ENCODE peak calls at places on chromosomes 2 and 18, in seven cellular contexts. E is sigmoid colon, F is GM23248, G is breast epithelium, Z is IMR-90, H is neural progenitor cell, J is OCI-LY7. D is an unnamed sample.

GRCh38 chr2:196538646-196539045 is 100.9 kb upstream of the CCDC150 start:
- DNase-seq in E (no peak), F (no peak), G (no peak), Z (no peak), H (no peak), J (no peak), D (peak; percentile 3)

GRCh38 chr2:152623076-152623740 is 94.1 kb downstream of the PRPF40A start:
- DNase-seq in E (no peak), F (no peak), G (no peak), Z (no peak), H (peak; percentile 23), J (no peak), D (no peak)

GRCh38 chr2:218745160-218745558 is 34.5 kb downstream of the TTLL4 start:
- DNase-seq in E (no peak), F (no peak), G (no peak), Z (no peak), H (no peak), J (no peak), D (no peak)

GRCh38 chr2:72953976-72954375 is 36.7 kb downstream of the EMX1 start:
- DNase-seq in E (no peak), F (no peak), G (no peak), Z (no peak), H (no peak), J (peak; percentile 26), D (peak; percentile 23)

GRCh38 chr2:235126771-235127170 is 175.0 kb downstream of the SH3BP4 start:
- DNase-seq in E (no peak), F (no peak), G (no peak), Z (no peak), H (no peak), J (no peak), D (no peak)

GRCh38 chr2:216344958-216345315 is 27.3 kb downstream of the MARCHF4 start:
- DNase-seq in E (no peak), F (peak; percentile 58), G (no peak), Z (no peak), H (no peak), J (no peak), D (no peak)

GRCh38 chr2:130756041-130756720 is 841 bp downstream of the AMER3 start:
- DNase-seq in E (no peak), F (peak; percentile 47), G (no peak), Z (no peak), H (peak; percentile 91), J (no peak), D (no peak)

GRCh38 chr2:27078267-27079194 is at the start of gene EMILIN1:
- DNase-seq in E (peak; percentile 98), F (peak; percentile 96), G (no peak), Z (peak; percentile 96), H (peak; percentile 39), J (no peak), D (no peak)

GRCh38 chr2:44928660-44929471 is 12.6 kb upstream of the SIX3 start:
- DNase-seq in E (no peak), F (peak; percentile 34), G (no peak), Z (no peak), H (peak; percentile 75), J (no peak), D (no peak)

GRCh38 chr2:74181739-74182138 is 3.1 kb upstream of the MOB1A start:
- DNase-seq in E (peak; percentile 72), F (peak; percentile 28), G (no peak), Z (no peak), H (no peak), J (peak; percentile 97), D (peak; percentile 12)

GRCh38 chr2:37797081-37797480 is 125.6 kb upstream of the CDC42EP3 start:
- DNase-seq in E (no peak), F (peak; percentile 55), G (no peak), Z (peak; percentile 51), H (no peak), J (no peak), D (no peak)

GRCh38 chr18:73962251-73962650 is 185.4 kb downstream of the FBXO15 start:
- DNase-seq in E (no peak), F (peak; percentile 70), G (no peak), Z (peak; percentile 89), H (no peak), J (no peak), D (no peak)

GRCh38 chr18:6389005-6389404 is 25.7 kb downstream of the L3MBTL4 start:
- DNase-seq in E (no peak), F (no peak), G (no peak), Z (no peak), H (no peak), J (no peak), D (no peak)
- H3K9me3 ChIP-seq in E (peaks cover 4% of the 10 kb centered on the region), F (no peaks in the 10 kb centered on the region), G (peaks cover 5% of the 10 kb centered on the region), Z (no peaks in the 10 kb centered on the region), H (peaks cover 3% of the 10 kb centered on the region), J (no peaks in the 10 kb centered on the region), D (no peaks in the 10 kb centered on the region)

GRCh38 chr2:75381032-75381431 is 179.7 kb downstream of the EVA1A start:
- DNase-seq in E (no peak), F (no peak), G (no peak), Z (no peak), H (no peak), J (no peak), D (no peak)
- H3K4me1 ChIP-seq in E (no peaks in the 10 kb centered on the region), F (peaks cover 3% of the 10 kb centered on the region), G (no peaks in the 10 kb centered on the region), Z (no peaks in the 10 kb centered on the region), H (no peaks in the 10 kb centered on the region), J (no peaks in the 10 kb centered on the region), D (no peaks in the 10 kb centered on the region)

DNA sequence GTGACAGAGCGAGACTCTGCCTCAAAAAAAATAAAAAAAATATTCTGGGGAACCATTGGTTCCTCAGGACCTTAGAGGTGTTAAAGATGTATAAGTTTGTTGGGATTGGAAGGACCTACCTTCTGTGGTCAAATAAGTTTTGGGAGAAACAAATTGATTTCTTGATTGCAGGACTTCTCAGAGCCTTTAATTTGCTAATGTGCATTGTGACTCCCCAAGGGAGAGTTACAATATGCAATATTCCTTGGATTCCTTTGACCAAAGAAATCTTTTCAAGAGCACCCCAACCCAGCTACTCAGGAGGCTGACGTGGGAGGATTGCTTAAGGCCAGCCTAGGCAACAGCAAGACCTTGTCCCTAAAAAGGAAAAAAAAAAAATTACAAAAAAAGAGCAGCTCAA is 6.4 kb downstream of the NAGK start:
- DNase-seq in E (peak; percentile 3), F (no peak), G (no peak), Z (no peak), H (no peak), J (no peak), D (no peak)
- H3K4me3 ChIP-seq in E (no peak overlapping the region), F (no peak overlapping the region), G (no peak overlapping the region), Z (no peak overlapping the region), H (no peak overlapping the region), J (no peak overlapping the region), D (no peak overlapping the region)

DNA sequence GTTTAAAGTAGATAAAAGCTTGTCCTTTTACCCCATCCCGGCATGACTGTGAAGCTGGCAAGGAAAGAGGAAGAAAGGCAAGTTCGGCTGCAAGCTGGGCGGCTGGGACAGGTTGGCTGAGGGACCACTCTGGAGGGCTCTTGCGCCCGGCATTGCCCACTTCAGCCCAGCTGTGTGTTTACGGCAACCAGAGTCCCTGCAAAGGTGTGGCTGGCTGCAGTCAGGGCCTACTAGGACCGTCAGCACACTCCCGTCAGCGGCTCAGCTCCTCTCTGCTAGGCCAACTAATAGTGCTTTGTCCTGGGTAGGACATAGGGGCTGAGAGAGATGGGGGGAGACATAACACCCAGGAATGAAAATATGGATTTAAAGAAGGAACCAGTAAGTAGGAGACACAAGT is 11.7 kb upstream of the SAP130 start:
- DNase-seq in E (no peak), F (no peak), G (no peak), Z (no peak), H (no peak), J (no peak), D (no peak)
- H3K9me3 ChIP-seq in E (peaks cover 22% of the 10 kb centered on the region), F (no peaks in the 10 kb centered on the region), G (peaks cover 20% of the 10 kb centered on the region), Z (peaks cover 28% of the 10 kb centered on the region), H (no peaks in the 10 kb centered on the region), J (peaks cover 17% of the 10 kb centered on the region), D (peaks cover 8% of the 10 kb centered on the region)